ENCODE peak calls at places on chromosomes 3 and 15, in nine cellular contexts. E, P, V, O, J, Z, T, S and L are unnamed samples.

GRCh38 chr15:25242957-25243799 is 195.6 kb downstream of the UBE3A start:
- DNase-seq in J (no peak), T (peak; percentile 18), S (peak; percentile 22), O (no peak), E (no peak), Z (peak; percentile 10), P (no peak), V (no peak), L (no peak)

GRCh38 chr3:54349231-54349647 is 226.9 kb downstream of the CACNA2D3 start:
- DNase-seq in Z (no peak), O (no peak), E (no peak), J (no peak), S (no peak), V (no peak), T (no peak), P (no peak), L (no peak)

GRCh38 chr3:141915766-141916165 is 39.3 kb downstream of the ATP1B3 start:
- DNase-seq in V (no peak), Z (no peak), T (no peak), O (peak; percentile 23), S (no peak), J (no peak), E (no peak), P (no peak), L (no peak)

GRCh38 chr3:115100172-115100571 is 46.9 kb downstream of the ZBTB20 start:
- DNase-seq in J (peak; percentile 44), S (no peak), P (peak; percentile 33), E (peak; percentile 6), T (peak; percentile 29), Z (no peak), O (peak; percentile 84), V (no peak), L (peak; percentile 42)

GRCh38 chr3:84601303-84601702 is 357.5 kb upstream of the CADM2 start:
- DNase-seq in J (no peak), V (no peak), T (no peak), Z (no peak), S (no peak), O (peak; percentile 47), E (peak; percentile 23), P (no peak), L (peak; percentile 49)

GRCh38 chr3:69831737-69832136 is 92.5 kb downstream of the MITF start:
- DNase-seq in P (no peak), V (no peak), O (no peak), Z (no peak), S (no peak), T (no peak), J (no peak), E (no peak), L (no peak)

GRCh38 chr3:110925804-110926203 is 145.8 kb upstream of the NECTIN3 start:
- DNase-seq in V (no peak), S (no peak), J (no peak), T (no peak), P (no peak), E (no peak), O (no peak), Z (no peak), L (no peak)

GRCh38 chr3:31016196-31016595 is 121.7 kb upstream of the GADL1 start:
- DNase-seq in O (no peak), V (no peak), S (no peak), T (no peak), J (no peak), E (no peak), P (no peak), Z (no peak), L (no peak)

GRCh38 chr3:170078620-170079281 is 41.0 kb downstream of the GPR160 start:
- DNase-seq in Z (no peak), V (no peak), O (peak; percentile 15), T (no peak), S (no peak), J (no peak), E (peak; percentile 83), P (no peak), L (no peak)

GRCh38 chr3:45105855-45106655 is 40.1 kb downstream of the CDCP1 start:
- DNase-seq in T (peak; percentile 37), E (no peak), P (peak; percentile 75), O (peak; percentile 91), V (no peak), J (peak; percentile 82), S (peak; percentile 50), Z (no peak), L (peak; percentile 58)

GRCh38 chr3:18062289-18063025 is 320.0 kb upstream of the TBC1D5 start:
- DNase-seq in E (no peak), O (peak; percentile 35), S (no peak), Z (no peak), P (no peak), V (no peak), J (peak; percentile 67), T (no peak), L (peak; percentile 47)

GRCh38 chr3:10574101-10574615 is 68.8 kb upstream of the ATP2B2 start:
- DNase-seq in P (no peak), T (no peak), S (no peak), V (no peak), E (no peak), J (no peak), Z (no peak), O (no peak), L (no peak)

GRCh38 chr3:114308830-114309229 is 15.0 kb downstream of the TIGIT start:
- DNase-seq in J (no peak), P (no peak), T (no peak), Z (no peak), O (no peak), E (no peak), S (peak; percentile 52), V (peak; percentile 57), L (no peak)

GRCh38 chr15:56820333-56820732 is 87.0 kb upstream of the ZNF280D start:
- DNase-seq in V (no peak), S (no peak), E (no peak), Z (no peak), J (no peak), T (no peak), O (no peak), P (no peak), L (no peak)

GRCh38 chr15:89669309-89669865 is 9.8 kb downstream of the PLIN1 start:
- DNase-seq in O (no peak), J (no peak), P (no peak), T (no peak), V (no peak), S (no peak), E (no peak), Z (no peak), L (no peak)

GRCh38 chr15:34621675-34622074 is 38.2 kb upstream of the GOLGA8B start:
- DNase-seq in T (no peak), Z (no peak), J (peak; percentile 57), E (peak; percentile 3), P (no peak), S (no peak), O (peak; percentile 62), V (no peak), L (peak; percentile 51)
- TF ChIP-seq CTCF in T (no peak), Z (no peak), J (peak; percentile 74), E (no peak), P (peak; percentile 56), S (no peak), O (peak; percentile 50), V (peak; percentile 26), L (peak; percentile 52)

GRCh38 chr15:47803767-47804166 is 86.5 kb downstream of the SEMA6D start:
- DNase-seq in E (no peak), T (no peak), P (no peak), Z (no peak), V (no peak), O (no peak), J (no peak), S (no peak), L (peak; percentile 67)

GRCh38 chr15:47802216-47802615 is 84.9 kb downstream of the SEMA6D start:
- DNase-seq in P (no peak), Z (no peak), J (no peak), V (no peak), O (no peak), E (no peak), S (no peak), T (no peak), L (no peak)

GRCh38 chr15:47801522-47801921 is 84.2 kb downstream of the SEMA6D start:
- DNase-seq in Z (no peak), T (no peak), O (no peak), J (no peak), E (no peak), P (no peak), S (no peak), V (no peak), L (peak; percentile 89)

GRCh38 chr15:47811160-47811559 is 93.9 kb downstream of the SEMA6D start:
- DNase-seq in T (no peak), E (no peak), O (no peak), P (no peak), V (no peak), S (no peak), J (no peak), Z (no peak), L (no peak)

GRCh38 chr15:47806008-47806407 is 88.7 kb downstream of the SEMA6D start:
- DNase-seq in E (no peak), P (no peak), Z (no peak), J (no peak), O (no peak), S (no peak), V (no peak), T (no peak), L (no peak)
- TF ChIP-seq CTCF in E (no peak), P (no peak), Z (no peak), J (no peak), O (no peak), S (no peak), V (no peak), T (no peak), L (no peak)

DNA sequence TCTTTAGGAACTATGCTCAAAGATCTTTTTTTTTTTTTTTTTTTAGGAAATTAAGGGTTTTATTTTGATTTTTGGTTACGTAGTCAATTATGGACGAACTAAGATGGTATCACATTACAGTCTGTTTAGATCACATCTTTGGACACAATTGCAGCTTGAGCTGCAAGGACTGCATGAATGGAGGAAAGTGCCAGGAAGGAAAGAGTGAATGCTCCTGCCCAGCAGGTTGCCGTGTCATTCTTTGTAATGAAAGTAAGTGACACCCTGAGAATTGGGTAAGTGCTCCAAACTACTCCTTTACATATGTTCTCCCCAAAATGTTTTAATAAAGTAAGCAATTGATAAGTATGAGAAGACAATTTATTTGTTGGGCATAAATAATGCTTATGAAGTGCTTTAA is 716.5 kb upstream of the GOLIM4 start:
- DNase-seq in P (no peak), V (no peak), Z (no peak), J (no peak), T (no peak), O (peak; percentile 23), E (no peak), S (no peak), L (no peak)
- TF ChIP-seq CTCF in P (no peak), V (no peak), Z (no peak), J (no peak), T (no peak), O (no peak), E (no peak), S (no peak), L (no peak)

DNA sequence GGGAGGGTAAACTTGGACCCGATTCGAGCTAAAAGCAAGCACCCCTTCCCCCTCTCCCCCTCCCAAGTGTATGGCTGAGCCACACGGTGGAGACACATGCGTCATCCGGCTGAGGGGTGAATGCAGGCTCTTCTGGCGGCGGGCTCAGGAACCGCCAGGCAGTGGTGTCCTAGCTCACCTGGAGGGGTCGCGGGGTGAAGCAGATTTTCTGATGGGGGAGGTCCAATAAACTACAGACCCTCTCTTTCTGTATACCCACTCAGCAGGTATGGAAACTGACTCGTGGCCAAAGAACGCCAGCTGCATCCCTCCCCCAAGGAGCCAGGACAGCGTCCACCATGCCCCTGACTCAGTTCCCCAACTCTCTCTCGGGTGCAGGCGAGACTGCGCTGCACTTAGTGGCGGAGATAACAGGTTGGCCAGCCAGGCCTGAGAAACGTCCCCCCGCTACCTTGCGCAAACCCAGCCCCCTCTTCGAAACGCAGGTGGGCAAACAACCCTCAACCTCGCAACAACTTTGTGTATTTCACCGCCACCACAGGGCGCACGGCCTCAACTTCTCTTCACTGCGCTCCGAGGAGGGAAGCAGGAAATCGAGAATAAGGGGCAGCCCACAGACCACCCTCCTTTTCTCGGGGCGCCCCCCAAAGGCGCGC is 1.3 kb downstream of the MAGI1 start:
- DNase-seq in T (peak; percentile 57), P (no peak), Z (peak; percentile 46), O (peak; percentile 59), J (no peak), S (no peak), V (peak; percentile 26), E (peak; percentile 68), L (peak; percentile 51)
- TF ChIP-seq CTCF in T (peak; percentile 31), P (peak; percentile 46), Z (no peak), O (peak; percentile 46), J (peak; percentile 51), S (no peak), V (no peak), E (peak; percentile 67), L (no peak)